ENCODE peak calls at places on chromosomes 16 and 17, in five cellular contexts. F is thoracic aorta, J is endothelial cell, Y is psoas muscle, V is sigmoid colon. B is an unnamed sample.

GRCh38 chr16:12392585-12393089 is 411.1 kb downstream of the CPPED1 start:
- DNase-seq in F (no peak), V (peak; percentile 76), J (no peak), Y (no peak), B (no peak)

GRCh38 chr17:8066841-8067775 is 20.4 kb downstream of the ALOX12B start:
- DNase-seq in F (no peak), Y (no peak), J (no peak), V (no peak), B (no peak)

GRCh38 chr16:85235988-85236831 is 123.9 kb upstream of the CIBAR2 start:
- DNase-seq in V (no peak), J (peak; percentile 65), Y (no peak), F (no peak), B (no peak)

GRCh38 chr17:75892556-75893224 is 4.1 kb downstream of the TRIM65 start:
- DNase-seq in Y (no peak), F (no peak), J (no peak), V (peak; percentile 69), B (no peak)

GRCh38 chr16:67364610-67365256 is 28.6 kb downstream of the TPPP3 start:
- DNase-seq in V (no peak), J (no peak), F (no peak), Y (no peak), B (no peak)

GRCh38 chr17:64291268-64291851 is 28.3 kb upstream of the TEX2 start:
- DNase-seq in F (no peak), J (peak; percentile 27), Y (no peak), V (no peak), B (no peak)

GRCh38 chr17:6853764-6854442 is 22.4 kb upstream of the TEKT1 start:
- DNase-seq in F (no peak), V (no peak), Y (no peak), J (peak; percentile 16), B (no peak)

GRCh38 chr17:58271532-58271931 is 9.2 kb downstream of the MPO start:
- DNase-seq in J (no peak), V (no peak), F (no peak), Y (no peak), B (no peak)

GRCh38 chr17:2852211-2852610 is 56.0 kb downstream of the RAP1GAP2 start:
- DNase-seq in F (no peak), J (no peak), V (no peak), Y (no peak), B (no peak)

GRCh38 chr17:44108440-44109311 is 14.8 kb downstream of the HDAC5 start:
- DNase-seq in F (peak; percentile 94), Y (peak; percentile 93), J (no peak), V (peak; percentile 98), B (no peak)

GRCh38 chr16:1834096-1834495 is 7.1 kb downstream of the FAHD1 start:
- DNase-seq in F (no peak), Y (no peak), V (no peak), J (no peak), B (no peak)

GRCh38 chr16:27708651-27709050 is 158.7 kb downstream of the KATNIP start:
- DNase-seq in F (no peak), Y (no peak), J (no peak), V (peak; percentile 40), B (no peak)

GRCh38 chr17:7836596-7837374 is 2.8 kb downstream of the KDM6B start:
- DNase-seq in F (peak; percentile 74), V (peak; percentile 96), J (peak; percentile 96), Y (peak; percentile 90), B (peak; percentile 93)

GRCh38 chr17:11705111-11705510 is 106.8 kb downstream of the DNAH9 start:
- DNase-seq in F (no peak), J (no peak), V (no peak), Y (no peak), B (no peak)

GRCh38 chr16:69123894-69124293 is 8.5 kb downstream of the CHTF8 start:
- DNase-seq in J (peak; percentile 63), V (no peak), Y (no peak), F (no peak), B (peak; percentile 65)

GRCh38 chr16:87056083-87056482 is 261.1 kb downstream of the C16orf95 start:
- DNase-seq in Y (no peak), V (peak; percentile 41), J (no peak), F (no peak), B (no peak)
- TF ChIP-seq CTCF in Y (no peak), V (no peak), J (no peak), F (no peak), B (no peak)

GRCh38 chr16:54657709-54658102 is 273.0 kb upstream of the IRX5 start:
- DNase-seq in Y (no peak), F (no peak), J (no peak), V (no peak), B (no peak)

GRCh38 chr16:54651851-54652770 is 278.6 kb upstream of the IRX5 start:
- DNase-seq in Y (no peak), V (no peak), F (no peak), J (no peak), B (no peak)

GRCh38 chr16:54655171-54655590 is 275.5 kb upstream of the IRX5 start:
- DNase-seq in V (no peak), J (peak; percentile 60), Y (no peak), F (no peak), B (peak; percentile 44)

GRCh38 chr16:54654429-54654828 is 276.2 kb upstream of the IRX5 start:
- DNase-seq in V (no peak), J (no peak), F (no peak), Y (no peak), B (peak; percentile 38)

GRCh38 chr16:54657058-54657708 is 273.5 kb upstream of the IRX5 start:
- DNase-seq in Y (no peak), F (peak; percentile 9), V (no peak), J (no peak), B (no peak)
- TF ChIP-seq CTCF in Y (no peak), F (no peak), V (no peak), J (no peak), B (no peak)

GRCh38 chr16:4327782-4328579 is 12.1 kb downstream of the GLIS2 start:
- DNase-seq in J (peak; percentile 79), Y (peak; percentile 79), F (no peak), V (peak; percentile 93), B (peak; percentile 79)
- TF ChIP-seq CTCF in J (peak; percentile 13), Y (peak; percentile 44), F (peak; percentile 65), V (peak; percentile 59), B (peak; percentile 37)

GRCh38 chr16:58515125-58515870 is at the start of gene SETD6:
- DNase-seq in V (peak; percentile 95), J (peak; percentile 87), F (peak; percentile 54), Y (peak; percentile 92), B (peak; percentile 94)
- TF ChIP-seq CTCF in V (no peak), J (no peak), F (peak; percentile 44), Y (peak; percentile 36), B (no peak)